ENCODE peak calls at places on chromosome X, in five cellular contexts. R is AG10803, Y is fibroblast of mammary gland, N is HAP-1, W is H7. I is an unnamed sample.

GRCh38 chrX:39874202-39874816 is 223.4 kb downstream of the BCOR start:
- DNase-seq in R (no peak), Y (no peak), N (no peak), W (no peak), I (no peak)

GRCh38 chrX:131277543-131278115 is 11.5 kb downstream of the IGSF1 start:
- DNase-seq in R (no peak), Y (no peak), N (no peak), W (peak), I (no peak)

GRCh38 chrX:135931644-135932487 is 38.4 kb downstream of the SAGE1 start:
- DNase-seq in R (peak), Y (peak), N (peak), W (peak), I (peak)

GRCh38 chrX:110268875-110269274 is 49.0 kb downstream of the AMMECR1 start:
- DNase-seq in R (no peak), Y (no peak), N (no peak), W (no peak), I (no peak)

GRCh38 chrX:45422216-45422925 is 221.7 kb upstream of the DIPK2B start:
- DNase-seq in R (peak), Y (peak), N (no peak), W (no peak), I (peak)

GRCh38 chrX:13053171-13053570 is 8.8 kb upstream of the FAM9C start:
- DNase-seq in R (no peak), Y (no peak), N (no peak), W (no peak), I (no peak)

GRCh38 chrX:42093756-42094155 is 170.4 kb upstream of the CASK start:
- DNase-seq in R (no peak), Y (peak), N (no peak), W (no peak), I (no peak)

GRCh38 chrX:97504435-97504834 is 620.7 kb downstream of the RPA4 start:
- DNase-seq in R (no peak), Y (no peak), N (peak), W (no peak), I (no peak)

GRCh38 chrX:104854790-104855340 is 288.9 kb downstream of the IL1RAPL2 start:
- DNase-seq in R (no peak), Y (peak), N (no peak), W (no peak), I (peak)

GRCh38 chrX:11209798-11210197 is 83.4 kb upstream of the AMELX start:
- DNase-seq in R (peak), Y (peak), N (no peak), W (no peak), I (no peak)

GRCh38 chrX:48491809-48492208 is 15.8 kb downstream of the FTSJ1 start:
- DNase-seq in R (no peak), Y (no peak), N (no peak), W (no peak), I (no peak)

GRCh38 chrX:94645727-94646126 is 971.7 kb downstream of the FAM133A start:
- DNase-seq in R (no peak), Y (no peak), N (no peak), W (no peak), I (no peak)

DNA sequence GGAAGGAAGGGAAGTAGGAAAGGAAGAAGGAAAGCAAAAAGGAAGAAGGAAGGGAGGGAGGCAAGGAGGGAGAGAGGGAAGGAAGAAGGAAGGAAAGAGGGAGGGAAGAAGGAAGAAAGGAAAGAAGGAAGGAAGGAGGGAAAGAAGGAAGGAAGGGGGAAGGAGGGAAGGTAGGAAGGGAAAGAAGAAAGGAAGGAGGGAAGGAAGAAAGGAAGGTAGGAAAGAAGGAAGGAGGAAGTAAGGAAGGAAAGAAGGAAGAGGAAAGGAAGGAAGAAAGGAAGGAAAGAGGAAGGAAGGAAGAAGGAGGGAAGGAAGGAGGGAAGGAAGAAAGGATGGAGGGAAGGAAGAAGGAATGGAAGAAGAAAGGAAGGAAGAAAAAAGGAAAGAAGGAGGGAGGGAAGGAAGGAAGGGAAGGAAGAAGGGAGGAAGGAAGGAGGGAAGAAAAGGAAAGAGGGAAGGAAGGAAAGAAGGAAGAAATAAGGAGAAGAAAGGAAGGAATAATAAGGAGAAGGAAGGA is 18.6 kb upstream of the SCML1 start:
- DNase-seq in R (no peak), Y (no peak), N (no peak), W (no peak), I (no peak)
- H3K4me3 ChIP-seq in R (no peak), Y (no peak), N (no peak), W (no peak), I (no peak)

DNA sequence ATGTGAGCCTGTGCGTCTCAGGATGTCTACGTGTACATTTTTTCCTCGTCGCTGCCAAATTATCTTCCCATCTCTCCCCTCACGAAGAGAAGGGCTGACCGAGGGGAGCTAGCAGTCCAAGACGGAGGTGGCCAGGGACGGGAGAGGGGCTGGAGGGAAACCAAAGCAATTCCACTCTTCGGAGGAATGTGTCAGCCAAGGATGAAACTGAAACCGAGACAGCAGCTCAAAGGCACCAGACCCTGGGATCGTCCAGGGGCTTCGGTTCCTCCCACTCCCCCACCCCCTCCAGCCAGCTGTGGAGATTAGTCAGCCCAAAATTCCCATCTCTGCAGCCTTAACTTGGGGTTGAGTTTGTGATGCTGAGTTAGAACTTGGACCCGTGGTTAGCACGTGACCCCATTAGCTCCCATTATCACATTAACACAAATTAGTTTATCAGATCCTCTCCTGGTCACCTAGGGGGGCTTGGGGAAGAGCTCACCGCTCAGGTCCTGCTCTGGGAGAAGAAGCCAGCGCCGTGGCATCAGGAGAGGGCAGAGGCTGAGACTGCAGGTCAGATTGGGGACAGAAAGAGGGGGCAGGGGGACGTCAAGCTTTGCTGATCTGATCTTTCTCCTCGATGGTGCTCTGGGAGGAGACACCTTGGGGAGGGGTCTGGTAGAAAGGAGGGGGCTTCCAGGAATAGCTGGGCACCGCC is 8.8 kb upstream of the ELF4 start:
- DNase-seq in R (peak), Y (peak), N (no peak), W (peak), I (peak)
- H3K4me3 ChIP-seq in R (peak), Y (no peak), N (no peak), W (no peak), I (no peak)

GRCh38 chrX:19650996-19651395 is 135.7 kb upstream of the MAP3K15 start:
- DNase-seq in R (no peak), Y (no peak), N (no peak), W (no peak), I (no peak)

GRCh38 chrX:19649227-19650009 is 134.1 kb upstream of the MAP3K15 start:
- DNase-seq in R (peak), Y (peak), N (no peak), W (no peak), I (no peak)

GRCh38 chrX:19647159-19647558 is 131.9 kb upstream of the MAP3K15 start:
- DNase-seq in R (no peak), Y (no peak), N (no peak), W (no peak), I (no peak)

GRCh38 chrX:19646298-19646697 is 131.0 kb upstream of the MAP3K15 start:
- DNase-seq in R (no peak), Y (no peak), N (no peak), W (no peak), I (no peak)

GRCh38 chrX:19647731-19648588 is 132.7 kb upstream of the MAP3K15 start:
- DNase-seq in R (peak), Y (peak), N (no peak), W (no peak), I (no peak)
- H3K4me3 ChIP-seq in R (no peak), Y (no peak), N (no peak), W (no peak), I (no peak)

DNA sequence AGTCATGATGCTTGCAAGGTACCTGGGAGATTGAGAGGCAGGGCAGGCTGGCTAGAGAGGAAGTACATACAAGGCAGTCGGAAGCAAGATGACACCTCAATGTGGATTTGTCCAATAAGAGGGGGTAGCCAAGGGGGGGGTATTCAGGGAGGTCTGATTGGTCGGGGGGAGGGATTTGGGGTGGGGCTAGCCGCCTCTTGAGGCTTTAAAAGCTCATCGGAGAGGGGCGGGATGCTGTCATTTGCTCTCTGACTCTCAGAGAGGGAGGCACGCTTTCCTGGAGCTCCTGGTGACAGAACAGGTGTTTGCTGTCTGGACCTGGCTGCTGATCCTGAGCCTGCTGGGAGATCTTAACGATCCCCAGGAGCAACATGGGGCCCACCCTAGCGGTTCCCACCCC is at the start of gene GPR50:
- DNase-seq in R (no peak), Y (no peak), N (no peak), W (peak), I (no peak)
- H3K4me3 ChIP-seq in R (no peak), Y (no peak), N (no peak), W (peak), I (no peak)

DNA sequence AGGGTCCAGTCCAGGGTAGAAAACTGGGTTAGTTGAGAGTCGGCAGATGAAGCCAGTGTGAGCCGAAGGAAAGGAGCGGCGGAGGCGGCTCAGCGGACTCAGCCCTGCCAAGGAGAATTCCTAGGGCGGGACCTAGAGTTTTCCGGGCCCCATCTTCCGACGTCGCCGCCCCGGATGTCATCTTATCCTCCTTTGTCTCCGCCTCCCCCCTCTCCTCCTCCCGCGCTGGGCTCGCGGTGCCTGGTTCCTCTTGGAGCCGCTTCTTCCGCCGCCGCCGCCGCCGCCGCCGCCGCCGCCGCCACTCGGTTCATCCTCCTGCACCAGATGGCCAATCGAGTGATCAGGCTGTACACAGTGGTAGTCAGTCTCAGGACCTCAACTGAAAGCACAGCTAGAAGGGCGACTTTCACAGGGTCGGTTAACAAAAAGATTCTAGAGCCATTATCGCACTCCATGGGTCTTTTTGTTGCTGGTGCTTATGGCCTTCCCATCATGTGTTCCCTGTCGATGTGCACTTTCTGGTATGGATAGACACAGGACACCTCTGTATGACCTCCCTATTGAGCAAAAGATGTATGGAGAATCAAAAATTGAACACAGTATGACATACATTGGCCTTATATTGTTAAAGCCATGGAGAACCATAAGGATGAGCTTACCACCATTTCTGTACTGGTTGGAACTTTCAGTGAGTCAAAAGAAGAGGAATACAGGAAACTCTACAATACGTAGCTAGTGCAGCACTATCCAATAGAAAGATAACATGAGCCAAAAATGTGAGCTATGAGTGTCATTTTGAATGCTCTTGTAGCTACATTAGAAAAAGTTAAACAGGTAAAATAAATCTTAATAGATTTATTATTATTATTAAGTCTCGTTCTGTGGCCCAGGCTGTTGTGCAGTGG is 32.4 kb upstream of the THOC2 start:
- DNase-seq in R (peak), Y (peak), N (peak), W (peak), I (peak)
- H3K4me3 ChIP-seq in R (peak), Y (peak), N (peak), W (peak), I (peak)

I was measured in astrocyte of the spinal cord.